ENCODE peak calls at places on chromosomes 16 and 17, in seven cellular contexts. Q is K562; E is Peyer's patch; D is AG04450; M is CD8-positive, alpha-beta T cell; C is astrocyte of the spinal cord; Y is lung. O is an unnamed sample.

GRCh38 chr17:58172369-58173071 is 5.7 kb downstream of the OR4D2 start:
- DNase-seq in Q (peak), E (no peak), D (no peak), M (peak), C (peak), Y (no peak), O (peak)

GRCh38 chr16:68270353-68270752 is 6.0 kb downstream of the SLC7A6 start:
- DNase-seq in Q (no peak), E (no peak), D (no peak), M (no peak), C (no peak), Y (no peak), O (no peak)

GRCh38 chr17:18118633-18118975 is 10.0 kb downstream of the MYO15A start:
- DNase-seq in Q (no peak), E (no peak), D (no peak), M (no peak), C (no peak), Y (no peak), O (no peak)

GRCh38 chr17:58415371-58416055 is 1.8 kb downstream of the RNF43 start:
- DNase-seq in Q (no peak), E (no peak), D (no peak), M (no peak), C (no peak), Y (peak), O (peak)

GRCh38 chr17:57999496-58000017 is 7.5 kb downstream of the SRSF1 start:
- DNase-seq in Q (no peak), E (no peak), D (peak), M (no peak), C (peak), Y (no peak), O (peak)

GRCh38 chr16:68764866-68765265 is 27.8 kb downstream of the CDH1 start:
- DNase-seq in Q (no peak), E (no peak), D (no peak), M (no peak), C (no peak), Y (no peak), O (peak)

GRCh38 chr16:66881560-66881959 is 1.2 kb downstream of the PDP2 start:
- DNase-seq in Q (no peak), E (no peak), D (no peak), M (no peak), C (no peak), Y (no peak), O (no peak)

GRCh38 chr17:4166419-4166818 is 23.4 kb downstream of the CYB5D2 start:
- DNase-seq in Q (no peak), E (no peak), D (no peak), M (no peak), C (no peak), Y (no peak), O (no peak)

GRCh38 chr16:49889725-49890397 is 33.9 kb upstream of the ZNF423 start:
- DNase-seq in Q (no peak), E (no peak), D (no peak), M (no peak), C (no peak), Y (no peak), O (no peak)

GRCh38 chr16:81480856-81481821 is 36.5 kb downstream of the CMIP start:
- DNase-seq in Q (peak), E (peak), D (no peak), M (no peak), C (peak), Y (peak), O (peak)

GRCh38 chr16:55815320-55815719 is 17.6 kb downstream of the CES1 start:
- DNase-seq in Q (no peak), E (no peak), D (no peak), M (no peak), C (no peak), Y (no peak), O (no peak)

GRCh38 chr16:53809088-53809951 is 105.4 kb downstream of the FTO start:
- DNase-seq in Q (no peak), E (no peak), D (peak), M (no peak), C (peak), Y (no peak), O (no peak)

GRCh38 chr17:75721463-75722011 is 278 bp downstream of the ITGB4 start:
- DNase-seq in Q (no peak), E (no peak), D (no peak), M (no peak), C (no peak), Y (no peak), O (no peak)

GRCh38 chr17:42010898-42011516 is 6.2 kb downstream of the DNAJC7 start:
- DNase-seq in Q (peak), E (no peak), D (no peak), M (no peak), C (no peak), Y (no peak), O (peak)

GRCh38 chr17:18031955-18032354 is 7.0 kb downstream of the ATPAF2 start:
- DNase-seq in Q (no peak), E (no peak), D (no peak), M (no peak), C (peak), Y (no peak), O (no peak)

GRCh38 chr17:73278465-73279453 is 17.1 kb upstream of the CPSF4L start:
- DNase-seq in Q (no peak), E (no peak), D (no peak), M (no peak), C (no peak), Y (no peak), O (no peak)

GRCh38 chr17:31598921-31599571 is 207.6 kb downstream of the RAB11FIP4 start:
- DNase-seq in Q (no peak), E (no peak), D (no peak), M (no peak), C (no peak), Y (no peak), O (no peak)

GRCh38 chr17:17959520-17960361 is 12.5 kb downstream of the TOM1L2 start:
- DNase-seq in Q (no peak), E (no peak), D (no peak), M (no peak), C (peak), Y (no peak), O (peak)

GRCh38 chr16:61042736-61043135 is 993.5 kb downstream of the CDH8 start:
- DNase-seq in Q (no peak), E (no peak), D (no peak), M (no peak), C (no peak), Y (no peak), O (no peak)

GRCh38 chr17:53722407-53722806 is 100.3 kb upstream of the KIF2B start:
- DNase-seq in Q (no peak), E (no peak), D (peak), M (no peak), C (peak), Y (no peak), O (no peak)

GRCh38 chr17:61750656-61751055 is 112.7 kb downstream of the BRIP1 start:
- DNase-seq in Q (no peak), E (no peak), D (no peak), M (no peak), C (no peak), Y (no peak), O (peak)

GRCh38 chr17:12664894-12665262 is 812 bp upstream of the MYOCD start:
- DNase-seq in Q (no peak), E (no peak), D (no peak), M (no peak), C (no peak), Y (no peak), O (no peak)

GRCh38 chr16:15518412-15519351 is 84.3 kb downstream of the BMERB1 start:
- DNase-seq in Q (no peak), E (no peak), D (peak), M (no peak), C (peak), Y (no peak), O (no peak)

GRCh38 chr16:57944961-57945739 is 25.8 kb downstream of the CNGB1 start:
- DNase-seq in Q (no peak), E (no peak), D (no peak), M (no peak), C (no peak), Y (no peak), O (no peak)

GRCh38 chr16:23501291-23501690 is 9.0 kb downstream of the GGA2 start:
- DNase-seq in Q (no peak), E (no peak), D (no peak), M (no peak), C (no peak), Y (no peak), O (no peak)

GRCh38 chr17:64635647-64636305 is 26.3 kb downstream of the SMURF2 start:
- DNase-seq in Q (no peak), E (no peak), D (peak), M (no peak), C (peak), Y (no peak), O (peak)

GRCh38 chr17:62064791-62065563 is at the start of gene MED13:
- DNase-seq in Q (peak), E (peak), D (no peak), M (peak), C (peak), Y (peak), O (peak)

GRCh38 chr17:59858167-59858790 is 34.5 kb downstream of the TUBD1 start:
- DNase-seq in Q (no peak), E (no peak), D (no peak), M (no peak), C (peak), Y (no peak), O (no peak)

GRCh38 chr16:57668259-57668563 is at the start of gene ADGRG3:
- DNase-seq in Q (no peak), E (no peak), D (no peak), M (no peak), C (no peak), Y (no peak), O (no peak)

GRCh38 chr17:57593739-57594462 is 151.2 kb downstream of the CCDC182 start:
- DNase-seq in Q (no peak), E (no peak), D (no peak), M (no peak), C (no peak), Y (no peak), O (no peak)

GRCh38 chr17:80070375-80071115 is 30.8 kb upstream of the GAA start:
- DNase-seq in Q (no peak), E (no peak), D (no peak), M (no peak), C (no peak), Y (no peak), O (no peak)

GRCh38 chr17:31593806-31594205 is 202.3 kb downstream of the RAB11FIP4 start:
- DNase-seq in Q (no peak), E (no peak), D (no peak), M (no peak), C (peak), Y (no peak), O (no peak)

GRCh38 chr17:50029185-50029584 is 26.7 kb upstream of the ITGA3 start:
- DNase-seq in Q (no peak), E (no peak), D (no peak), M (no peak), C (no peak), Y (peak), O (no peak)

GRCh38 chr16:87263418-87264052 is 53.7 kb downstream of the C16orf95 start:
- DNase-seq in Q (no peak), E (no peak), D (no peak), M (no peak), C (no peak), Y (no peak), O (no peak)

GRCh38 chr17:39264119-39264518 is 38.4 kb upstream of the STAC2 start:
- DNase-seq in Q (no peak), E (no peak), D (no peak), M (no peak), C (no peak), Y (no peak), O (no peak)

GRCh38 chr16:25553711-25554436 is 137.9 kb upstream of the HS3ST4 start:
- DNase-seq in Q (peak), E (no peak), D (no peak), M (no peak), C (no peak), Y (no peak), O (peak)

GRCh38 chr17:57537524-57538410 is 207.3 kb downstream of the CCDC182 start:
- DNase-seq in Q (no peak), E (no peak), D (no peak), M (no peak), C (peak), Y (no peak), O (no peak)

GRCh38 chr16:19929062-19929511 is 44.4 kb upstream of the GPRC5B start:
- DNase-seq in Q (no peak), E (no peak), D (no peak), M (no peak), C (no peak), Y (no peak), O (no peak)

DNA sequence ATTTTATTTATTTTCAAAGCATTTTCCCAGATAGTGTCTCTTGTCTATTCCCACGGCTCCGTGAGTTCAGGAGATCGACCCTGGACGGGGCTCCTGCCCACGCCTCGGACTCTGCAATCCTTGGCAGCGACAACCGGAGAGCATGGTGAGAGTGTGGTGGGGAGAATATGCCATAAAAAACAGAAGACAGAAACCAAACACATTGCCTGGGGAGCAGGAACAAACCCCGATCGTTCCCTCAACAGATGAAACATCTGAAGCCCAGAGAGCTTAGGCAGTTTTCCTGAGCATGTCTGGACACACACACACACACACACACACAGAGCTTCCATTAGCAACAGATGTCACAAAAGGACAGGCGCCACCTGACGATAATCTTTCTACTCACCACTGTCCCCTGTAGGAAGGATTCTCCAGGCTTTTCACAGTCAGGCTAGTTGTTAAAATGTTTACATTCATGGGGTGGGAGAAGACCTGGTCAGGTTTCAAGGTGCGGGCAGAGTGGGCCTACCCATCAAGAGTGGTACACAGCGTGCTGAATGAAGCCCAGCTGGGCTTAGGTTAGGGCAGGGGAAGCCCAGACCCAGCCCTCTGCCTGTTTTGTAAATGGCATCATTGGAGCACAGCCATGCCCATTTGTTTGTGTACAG is 230.4 kb upstream of the TNRC6C start:
- DNase-seq in Q (no peak), E (peak), D (no peak), M (no peak), C (no peak), Y (no peak), O (peak)
- TF ChIP-seq CTCF in Q (peak), E (no peak), D (no peak), M (no peak), C (no peak), Y (no peak), O (no peak)

GRCh38 chr17:40530988-40531971 is 29.9 kb upstream of the TNS4 start:
- DNase-seq in Q (no peak), E (no peak), D (no peak), M (peak), C (no peak), Y (no peak), O (peak)
- H3K4me3 ChIP-seq in Q (no peak), E (no peak), D (no peak), M (no peak), C (no peak), Y (no peak), O (no peak)

GRCh38 chr16:12496866-12497265 is 306.8 kb downstream of the CPPED1 start:
- DNase-seq in Q (no peak), E (no peak), D (no peak), M (no peak), C (no peak), Y (no peak), O (no peak)

GRCh38 chr16:12498077-12498476 is 305.6 kb downstream of the CPPED1 start:
- DNase-seq in Q (no peak), E (no peak), D (no peak), M (no peak), C (no peak), Y (no peak), O (no peak)

GRCh38 chr16:12497558-12497957 is 306.1 kb downstream of the CPPED1 start:
- DNase-seq in Q (no peak), E (no peak), D (no peak), M (no peak), C (no peak), Y (no peak), O (no peak)

GRCh38 chr16:12500771-12501170 is 302.9 kb downstream of the CPPED1 start:
- DNase-seq in Q (no peak), E (no peak), D (no peak), M (no peak), C (no peak), Y (no peak), O (no peak)

GRCh38 chr16:12499032-12499735 is 304.5 kb downstream of the CPPED1 start:
- DNase-seq in Q (no peak), E (no peak), D (no peak), M (no peak), C (no peak), Y (no peak), O (no peak)
- TF ChIP-seq CTCF in Q (no peak), E (no peak), D (no peak), M (no peak), C (no peak), Y (no peak), O (no peak)

GRCh38 chr17:2022647-2023046 is 2.5 kb downstream of the RTN4RL1 start:
- DNase-seq in Q (no peak), E (peak), D (no peak), M (no peak), C (no peak), Y (peak), O (no peak)

GRCh38 chr17:2024572-2025219 is 438 bp downstream of the RTN4RL1 start:
- DNase-seq in Q (no peak), E (no peak), D (no peak), M (no peak), C (no peak), Y (no peak), O (no peak)

GRCh38 chr17:2023692-2024571 is 1.2 kb downstream of the RTN4RL1 start:
- DNase-seq in Q (peak), E (peak), D (no peak), M (no peak), C (peak), Y (peak), O (peak)

GRCh38 chr17:2025220-2025621 is at the start of gene RTN4RL1:
- DNase-seq in Q (peak), E (peak), D (no peak), M (peak), C (peak), Y (peak), O (peak)

GRCh38 chr17:2023256-2023655 is 1.9 kb downstream of the RTN4RL1 start:
- DNase-seq in Q (no peak), E (no peak), D (no peak), M (no peak), C (no peak), Y (no peak), O (no peak)
- H3K4me3 ChIP-seq in Q (no peak), E (no peak), D (no peak), M (no peak), C (no peak), Y (no peak), O (no peak)

GRCh38 chr16:2963611-2964415 is at the start of gene KREMEN2:
- DNase-seq in Q (peak), E (peak), D (no peak), M (no peak), C (no peak), Y (no peak), O (no peak)
- TF ChIP-seq CTCF in Q (peak), E (no peak), D (no peak), M (no peak), C (no peak), Y (no peak), O (no peak)

GRCh38 chr16:4690946-4691665 is 2.3 kb upstream of the NUDT16L1 start:
- DNase-seq in Q (no peak), E (no peak), D (no peak), M (no peak), C (no peak), Y (no peak), O (no peak)
- H3K4me3 ChIP-seq in Q (no peak), E (no peak), D (no peak), M (no peak), C (no peak), Y (no peak), O (no peak)

DNA sequence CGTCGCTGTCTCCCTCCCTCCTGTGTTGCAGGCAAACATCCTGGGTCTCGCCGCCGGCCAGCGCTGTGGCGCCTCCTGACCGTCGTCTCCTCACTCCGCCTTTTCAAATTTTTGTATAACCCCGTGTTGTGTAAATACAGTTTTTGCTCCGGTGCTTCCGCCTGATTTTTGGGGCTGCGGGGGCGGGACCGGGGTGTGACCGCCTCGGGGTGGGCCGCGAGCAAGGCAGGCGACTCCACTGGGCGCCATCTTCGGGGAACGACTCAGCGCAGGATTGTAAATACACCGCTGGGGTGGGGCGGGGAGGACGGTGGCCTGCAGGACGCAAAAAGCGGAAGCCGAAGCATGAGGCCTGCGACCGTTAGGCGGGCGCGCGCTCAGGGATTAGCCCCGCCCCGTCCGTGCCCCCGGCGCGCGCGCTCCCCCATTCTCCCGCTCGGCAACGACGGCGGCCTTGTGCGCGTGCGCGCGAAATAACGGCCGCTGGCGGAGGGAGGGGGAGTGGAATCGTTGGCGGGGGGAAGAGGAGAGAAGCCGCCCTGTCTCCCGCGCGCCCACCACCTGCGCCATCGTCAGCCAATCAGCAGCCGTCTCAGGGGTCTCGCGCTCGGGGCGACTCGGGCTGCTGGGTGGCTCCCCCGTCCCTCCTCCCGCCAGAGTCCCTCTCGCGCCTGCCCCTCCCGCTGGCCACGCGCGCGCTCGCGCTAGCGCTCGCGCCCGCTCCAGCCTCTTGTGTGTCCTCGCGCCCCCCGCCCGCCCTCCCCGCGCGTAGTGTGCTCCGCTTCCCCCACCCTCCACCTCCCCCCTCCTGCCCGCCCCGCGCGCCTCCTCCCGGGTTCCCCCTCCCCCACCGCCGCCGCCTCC is 865 bp upstream of the MAZ start:
- DNase-seq in Q (peak), E (peak), D (peak), M (peak), C (peak), Y (peak), O (peak)
- TF ChIP-seq CTCF in Q (no peak), E (peak), D (peak), M (no peak), C (no peak), Y (no peak), O (no peak)

GRCh38 chr17:20173091-20173490 is 163.9 kb downstream of the SPECC1 start:
- DNase-seq in Q (no peak), E (no peak), D (no peak), M (no peak), C (peak), Y (no peak), O (no peak)

GRCh38 chr17:20179031-20179430 is 169.9 kb downstream of the SPECC1 start:
- DNase-seq in Q (no peak), E (no peak), D (no peak), M (no peak), C (no peak), Y (no peak), O (no peak)

GRCh38 chr17:20171741-20172377 is 162.7 kb downstream of the SPECC1 start:
- DNase-seq in Q (no peak), E (no peak), D (no peak), M (no peak), C (no peak), Y (no peak), O (no peak)

GRCh38 chr17:20172378-20172775 is 163.2 kb downstream of the SPECC1 start:
- DNase-seq in Q (no peak), E (no peak), D (no peak), M (no peak), C (no peak), Y (no peak), O (no peak)

GRCh38 chr17:20174588-20175265 is 165.6 kb downstream of the SPECC1 start:
- DNase-seq in Q (no peak), E (no peak), D (no peak), M (no peak), C (peak), Y (no peak), O (no peak)
- H3K4me3 ChIP-seq in Q (no peak), E (no peak), D (peak), M (no peak), C (no peak), Y (no peak), O (no peak)